ENCODE peak calls at places on chromosomes 6 and 20, in nine cellular contexts. S is ovary, L is hepatocyte, N is fibroblast of the aortic adventitia, B is endodermal cell, T is fibroblast of lung, G is cardiac fibroblast, X is AG09309, I is A549. V is an unnamed sample.

GRCh38 chr20:14235355-14235754 is 102.1 kb downstream of the FLRT3 start:
- DNase-seq in X (peak), T (peak), B (no peak), S (no peak), I (no peak), N (peak), G (peak), L (peak), V (peak)

GRCh38 chr6:166618866-166619761 is 7.9 kb downstream of the RPS6KA2 start:
- DNase-seq in S (no peak), X (peak), L (no peak), B (peak), T (peak), G (peak), N (peak), I (no peak), V (peak)

GRCh38 chr6:46090115-46091079 is 39.4 kb upstream of the ENPP4 start:
- DNase-seq in T (peak), G (peak), L (peak), S (peak), N (peak), B (peak), I (peak), X (peak), V (peak)

GRCh38 chr20:44990425-44990824 is 24.1 kb downstream of the STK4 start:
- DNase-seq in T (peak), N (peak), S (no peak), I (no peak), L (no peak), X (no peak), B (no peak), G (peak), V (no peak)

GRCh38 chr6:1386310-1386709 is 3.1 kb upstream of the FOXF2 start:
- DNase-seq in X (no peak), L (no peak), I (no peak), G (no peak), T (no peak), B (peak), S (no peak), N (no peak), V (no peak)

GRCh38 chr6:169862464-169863148 is 111.2 kb downstream of the ERMARD start:
- DNase-seq in G (no peak), N (no peak), I (no peak), T (no peak), S (no peak), B (peak), L (no peak), X (no peak), V (no peak)

GRCh38 chr6:17418281-17419188 is 25.1 kb downstream of the CAP2 start:
- DNase-seq in T (no peak), I (no peak), G (peak), N (peak), B (peak), X (peak), S (no peak), L (no peak), V (no peak)

GRCh38 chr6:89254569-89254968 is 37.4 kb upstream of the GABRR1 start:
- DNase-seq in X (no peak), S (no peak), I (no peak), B (no peak), G (peak), L (no peak), N (no peak), T (no peak), V (no peak)

GRCh38 chr20:37990571-37991151 is 42.6 kb downstream of the TTI1 start:
- DNase-seq in B (no peak), I (peak), G (peak), L (peak), N (peak), T (peak), X (no peak), S (no peak), V (no peak)

GRCh38 chr6:152267967-152268845 is 369.0 kb downstream of the SYNE1 start:
- DNase-seq in I (peak), L (peak), S (no peak), X (no peak), N (peak), G (peak), T (peak), B (no peak), V (no peak)

GRCh38 chr20:50930139-50931047 is 844 bp downstream of the ADNP start:
- DNase-seq in N (no peak), B (peak), G (no peak), I (no peak), X (no peak), L (peak), S (peak), T (no peak), V (no peak)

GRCh38 chr20:13231031-13231752 is 10.1 kb downstream of the ISM1 start:
- DNase-seq in N (no peak), L (no peak), T (no peak), B (no peak), X (peak), S (no peak), G (peak), I (no peak), V (peak)

GRCh38 chr20:63064310-63064709 is 57.5 kb upstream of the BHLHE23 start:
- DNase-seq in L (no peak), S (no peak), N (no peak), I (no peak), X (no peak), T (no peak), G (no peak), B (no peak), V (no peak)

GRCh38 chr6:11918021-11918738 is 93.9 kb upstream of the HIVEP1 start:
- DNase-seq in I (no peak), L (peak), G (peak), X (peak), B (no peak), S (no peak), T (peak), N (peak), V (peak)

GRCh38 chr6:16758163-16758975 is 2.9 kb downstream of the ATXN1 start:
- DNase-seq in X (no peak), N (no peak), S (no peak), G (peak), I (no peak), T (no peak), B (peak), L (peak), V (no peak)

GRCh38 chr20:9035129-9035528 is 33.8 kb upstream of the PLCB4 start:
- DNase-seq in B (peak), I (no peak), T (peak), S (no peak), G (peak), N (peak), L (peak), X (peak), V (peak)

GRCh38 chr20:8306916-8307315 is 174.8 kb downstream of the PLCB1 start:
- DNase-seq in I (no peak), B (no peak), S (no peak), G (no peak), X (no peak), L (no peak), T (no peak), N (no peak), V (no peak)

GRCh38 chr6:17851001-17851719 is 136.3 kb downstream of the KIF13A start:
- DNase-seq in S (no peak), N (peak), T (peak), X (no peak), I (no peak), B (no peak), L (no peak), G (peak), V (no peak)

GRCh38 chr20:9616455-9616805 is 102.0 kb downstream of the LAMP5 start:
- DNase-seq in T (no peak), X (no peak), S (no peak), I (no peak), L (no peak), B (no peak), N (no peak), G (no peak), V (no peak)

GRCh38 chr20:9515211-9515580 is 806 bp downstream of the LAMP5 start:
- DNase-seq in L (no peak), B (no peak), T (no peak), I (no peak), S (no peak), N (no peak), X (no peak), G (no peak), V (no peak)

GRCh38 chr6:27836783-27837635 is 75.2 kb downstream of the OR2B2 start:
- DNase-seq in B (peak), G (peak), I (no peak), S (peak), X (peak), T (peak), L (peak), N (peak), V (no peak)

GRCh38 chr6:116969211-116969863 is 92.3 kb downstream of the RFX6 start:
- DNase-seq in G (peak), L (peak), T (peak), X (no peak), I (peak), N (peak), B (peak), S (no peak), V (no peak)

GRCh38 chr20:59725476-59726119 is 121.3 kb downstream of the PHACTR3 start:
- DNase-seq in T (no peak), X (no peak), L (no peak), I (no peak), G (no peak), N (no peak), S (no peak), B (peak), V (no peak)

GRCh38 chr6:82182756-82183155 is 64.8 kb downstream of the IBTK start:
- DNase-seq in G (peak), B (no peak), N (peak), S (no peak), T (peak), X (peak), L (no peak), I (no peak), V (peak)

GRCh38 chr6:68967549-68968300 is 332.6 kb downstream of the ADGRB3 start:
- DNase-seq in I (peak), L (peak), S (peak), B (peak), N (peak), X (no peak), T (peak), G (peak), V (peak)

GRCh38 chr6:164185342-164185920 is 770.9 kb downstream of the QKI start:
- DNase-seq in B (no peak), I (no peak), G (no peak), T (no peak), L (no peak), N (no peak), S (no peak), X (no peak), V (no peak)

GRCh38 chr20:51189814-51190782 is 167.2 kb upstream of the KCNG1 start:
- DNase-seq in I (no peak), L (no peak), S (no peak), X (no peak), N (no peak), B (peak), T (no peak), G (no peak), V (no peak)

GRCh38 chr6:169885831-169886230 is 134.4 kb downstream of the ERMARD start:
- DNase-seq in X (no peak), G (no peak), I (no peak), B (no peak), T (no peak), L (no peak), N (no peak), S (peak), V (no peak)

GRCh38 chr6:108872001-108872974 is 24.1 kb downstream of the ARMC2 start:
- DNase-seq in I (no peak), G (no peak), L (no peak), N (no peak), B (no peak), S (no peak), T (no peak), X (no peak), V (no peak)

GRCh38 chr6:39992861-39993622 is 58.8 kb upstream of the MOCS1 start:
- DNase-seq in G (no peak), B (no peak), S (no peak), I (no peak), T (peak), X (no peak), N (no peak), L (peak), V (no peak)

GRCh38 chr6:83853968-83854501 is 875 bp downstream of the RIPPLY2 start:
- DNase-seq in X (no peak), L (no peak), S (no peak), B (peak), T (no peak), I (no peak), N (no peak), G (no peak), V (no peak)

GRCh38 chr6:25665455-25665854 is 13.4 kb downstream of the SCGN start:
- DNase-seq in X (no peak), B (no peak), I (no peak), S (no peak), T (no peak), N (no peak), L (no peak), G (no peak), V (no peak)

GRCh38 chr6:81894286-81894685 is 141.8 kb upstream of the TENT5A start:
- DNase-seq in T (peak), G (peak), B (no peak), N (peak), S (peak), X (peak), I (no peak), L (peak), V (no peak)

GRCh38 chr6:3899970-3900439 is 50.8 kb downstream of the FAM50B start:
- DNase-seq in X (no peak), N (no peak), I (no peak), T (no peak), S (no peak), L (no peak), G (no peak), B (no peak), V (no peak)

DNA sequence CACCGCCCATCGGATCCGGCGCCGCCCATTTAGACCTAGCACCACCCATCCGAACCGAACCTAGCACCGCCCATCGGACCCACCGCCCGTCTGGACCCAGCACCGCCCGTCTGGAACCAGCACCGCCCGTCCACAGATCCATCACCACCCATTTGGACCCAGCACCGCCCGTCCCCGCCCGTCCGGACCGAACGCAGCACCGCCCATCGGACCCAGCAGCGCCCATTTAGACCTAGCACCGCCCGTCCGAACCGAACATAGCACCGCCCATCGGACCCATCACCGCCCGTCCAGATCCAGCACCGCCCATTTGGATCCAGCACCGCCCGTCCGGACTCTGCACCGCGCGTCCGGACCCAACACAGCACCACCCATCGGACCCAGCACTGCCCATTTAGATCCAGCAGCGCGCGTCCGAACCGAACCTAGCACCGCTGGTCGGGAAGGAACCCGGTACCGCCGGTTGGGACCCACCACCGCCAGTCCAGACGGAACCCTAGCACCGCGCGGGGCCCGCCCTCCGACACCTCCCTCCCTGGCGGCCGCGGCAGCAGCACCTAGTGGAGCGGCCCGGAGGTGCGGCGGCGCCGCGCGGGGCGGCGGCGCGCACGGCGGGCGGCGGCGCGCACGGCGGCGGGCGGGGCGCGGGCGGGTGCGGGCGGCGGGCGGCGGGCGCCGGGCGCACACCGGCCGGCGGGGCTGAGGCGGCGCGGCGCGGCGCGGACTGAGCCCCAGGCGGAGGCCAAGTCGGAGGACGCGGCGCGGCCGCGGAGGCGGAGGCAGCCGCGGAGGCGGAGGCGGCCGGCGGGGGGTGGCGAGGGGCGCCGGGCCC is at the start of gene AFDN:
- DNase-seq in I (peak), L (peak), N (peak), T (peak), X (no peak), S (peak), B (peak), G (peak), V (no peak)
- TF ChIP-seq CTCF in I (no peak), L (peak), N (peak), T (no peak), X (peak), S (peak), B (peak), G (peak), V (peak)

GRCh38 chr6:32431142-32431541 is 8.5 kb upstream of the HLA-DRA start:
- DNase-seq in T (no peak), L (no peak), G (no peak), N (no peak), X (no peak), B (no peak), I (no peak), S (no peak), V (no peak)
- H3K4me3 ChIP-seq in T (no peak), L (no peak), G (no peak), N (no peak), X (no peak), B (no peak), I (no peak), S (no peak), V (no peak)

GRCh38 chr20:36147707-36148106 is 6.8 kb upstream of the EPB41L1 start:
- DNase-seq in G (peak), X (peak), B (peak), S (no peak), L (peak), I (no peak), N (peak), T (peak), V (peak)
- TF ChIP-seq CTCF in G (no peak), X (no peak), B (no peak), S (no peak), L (no peak), I (no peak), N (no peak), T (no peak), V (no peak)

DNA sequence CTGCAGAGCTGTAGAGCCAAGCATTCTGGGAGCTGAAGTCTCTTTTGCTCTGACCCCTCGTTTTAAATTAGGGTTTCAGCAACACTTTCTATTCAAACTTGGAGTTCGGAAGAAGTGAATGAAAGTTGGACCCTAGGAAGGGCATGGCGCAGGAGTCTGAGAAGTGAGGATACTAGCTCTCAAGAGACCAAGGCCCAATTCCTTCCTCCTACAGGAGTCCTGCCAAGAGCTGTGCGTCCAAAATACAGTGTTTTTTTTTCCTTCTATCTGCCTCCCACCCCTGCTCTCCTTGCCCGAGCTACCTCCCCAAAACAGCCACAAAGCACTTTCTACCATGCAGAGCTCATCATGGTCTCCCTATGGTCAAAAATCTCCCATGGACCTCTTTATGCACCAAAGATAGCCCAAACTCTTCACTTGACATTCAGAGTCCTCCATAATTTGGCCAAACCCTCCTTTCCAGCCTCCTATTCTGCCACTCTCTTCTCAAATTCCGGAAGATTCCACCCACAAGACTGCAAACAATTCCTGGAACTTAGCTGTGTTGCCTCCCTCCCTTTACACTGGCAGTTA is 649 bp upstream of the CSNK2A1 start:
- DNase-seq in N (no peak), I (no peak), S (no peak), X (no peak), B (no peak), G (no peak), T (no peak), L (no peak), V (no peak)
- H3K4me3 ChIP-seq in N (peak), I (peak), S (no peak), X (no peak), B (peak), G (no peak), T (no peak), L (no peak), V (peak)

GRCh38 chr20:31823360-31824124 is 4.4 kb downstream of the MYLK2 start:
- DNase-seq in G (peak), S (no peak), I (no peak), L (no peak), B (peak), N (no peak), T (no peak), X (no peak), V (no peak)

GRCh38 chr20:31821427-31821826 is 2.3 kb downstream of the MYLK2 start:
- DNase-seq in L (no peak), I (no peak), B (no peak), S (no peak), N (no peak), T (no peak), G (no peak), X (no peak), V (no peak)

GRCh38 chr20:31824125-31824485 is 4.9 kb downstream of the MYLK2 start:
- DNase-seq in L (no peak), B (peak), I (no peak), X (no peak), T (no peak), N (no peak), S (no peak), G (no peak), V (no peak)

GRCh38 chr20:31824554-31825313 is 5.6 kb downstream of the MYLK2 start:
- DNase-seq in L (no peak), G (no peak), S (no peak), I (no peak), X (no peak), B (no peak), T (no peak), N (no peak), V (no peak)

GRCh38 chr20:31822421-31823330 is 3.5 kb downstream of the MYLK2 start:
- DNase-seq in L (peak), T (peak), G (peak), S (peak), B (peak), X (no peak), N (peak), I (peak), V (no peak)
- TF ChIP-seq CTCF in L (peak), T (peak), G (peak), S (peak), B (peak), X (peak), N (peak), I (peak), V (peak)

GRCh38 chr6:131443514-131443913 is 129.5 kb upstream of the ARG1 start:
- DNase-seq in X (no peak), T (no peak), N (no peak), I (no peak), L (no peak), S (no peak), B (no peak), G (no peak), V (no peak)
- H3K4me3 ChIP-seq in X (no peak), T (no peak), N (no peak), I (no peak), L (no peak), S (no peak), B (no peak), G (no peak), V (no peak)

DNA sequence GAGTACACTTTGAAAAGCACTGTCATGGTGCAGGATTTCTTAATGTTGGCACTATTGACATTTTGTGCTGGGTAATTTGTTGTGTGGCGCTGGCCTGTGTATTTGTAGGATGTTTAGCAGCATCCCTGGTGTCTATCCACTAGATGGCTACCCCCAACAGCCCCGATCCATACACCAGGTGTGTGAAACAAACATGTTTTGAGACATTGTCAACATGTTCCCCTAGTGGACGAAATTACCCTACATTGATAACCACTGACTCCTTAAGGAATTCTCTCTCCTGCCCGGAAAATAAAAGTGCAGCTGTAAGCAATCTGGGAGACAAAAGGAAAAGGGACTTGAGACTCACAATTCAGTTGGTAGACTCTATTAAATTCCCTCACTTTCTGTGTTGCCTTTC is 52.6 kb upstream of the TMEM200A start:
- DNase-seq in X (no peak), G (no peak), B (peak), L (no peak), S (no peak), I (no peak), N (no peak), T (no peak), V (no peak)
- TF ChIP-seq CTCF in X (peak), G (peak), B (peak), L (peak), S (no peak), I (no peak), N (no peak), T (no peak), V (no peak)